ENCODE peak calls at places on chromosome 10, in ten cellular contexts. L is suprapubic skin, R is spleen, S is prostate gland, Y is transverse colon, E is GM12892, V is HCT116, D is breast epithelium, G is upper lobe of left lung, T is endothelial cell of umbilical vein. N is an unnamed sample.

GRCh38 chr10:130757821-130758489 is 553.6 kb downstream of the TCERG1L start:
- DNase-seq in V (no peak), E (no peak), G (no peak), L (peak), T (no peak), S (no peak), D (no peak), Y (no peak), R (peak), N (no peak)

GRCh38 chr10:110013615-110014293 is 6.0 kb downstream of the ADD3 start:
- DNase-seq in T (no peak), D (no peak), L (no peak), E (no peak), V (no peak), R (no peak), G (no peak), S (no peak), Y (no peak), N (no peak)

GRCh38 chr10:44552716-44553115 is 167.8 kb upstream of the CXCL12 start:
- DNase-seq in L (no peak), G (no peak), R (no peak), D (no peak), E (no peak), T (no peak), Y (no peak), S (no peak), V (no peak), N (no peak)

GRCh38 chr10:132374176-132374575 is 22.8 kb upstream of the PWWP2B start:
- DNase-seq in L (peak), G (no peak), R (peak), D (peak), S (no peak), T (no peak), E (no peak), V (no peak), Y (no peak), N (no peak)

GRCh38 chr10:86287966-86288579 is 78.5 kb downstream of the GRID1 start:
- DNase-seq in V (no peak), L (peak), T (no peak), Y (no peak), R (peak), G (no peak), D (no peak), E (no peak), S (no peak), N (no peak)

GRCh38 chr10:48803831-48804584 is 119.3 kb downstream of the WDFY4 start:
- DNase-seq in E (no peak), G (no peak), S (no peak), D (no peak), T (no peak), Y (no peak), R (no peak), V (no peak), L (no peak), N (no peak)

GRCh38 chr10:52447931-52448353 is 133.9 kb downstream of the DKK1 start:
- DNase-seq in E (no peak), V (no peak), Y (no peak), T (no peak), D (no peak), L (no peak), S (no peak), R (no peak), G (no peak), N (no peak)

GRCh38 chr10:124217031-124217430 is 123.6 kb upstream of the CHST15 start:
- DNase-seq in R (no peak), G (no peak), V (no peak), E (no peak), L (no peak), T (no peak), Y (no peak), S (no peak), D (no peak), N (no peak)

GRCh38 chr10:30438016-30438850 is 4.2 kb downstream of the MAP3K8 start:
- DNase-seq in S (no peak), G (no peak), V (no peak), E (no peak), R (no peak), D (no peak), L (no peak), T (no peak), Y (no peak), N (no peak)

GRCh38 chr10:74238031-74238431 is 87.0 kb downstream of the ADK start:
- DNase-seq in G (no peak), R (no peak), Y (no peak), T (peak), L (no peak), S (peak), V (no peak), E (no peak), D (no peak), N (no peak)

GRCh38 chr10:31129261-31129660 is 97.6 kb upstream of the ZNF438 start:
- DNase-seq in R (no peak), L (no peak), S (no peak), D (no peak), E (no peak), Y (peak), T (peak), V (no peak), G (no peak), N (no peak)

GRCh38 chr10:31739759-31740158 is 188.9 kb downstream of the ARHGAP12 start:
- DNase-seq in G (no peak), Y (no peak), T (no peak), E (no peak), L (no peak), D (no peak), R (no peak), S (no peak), V (no peak), N (no peak)

GRCh38 chr10:2117641-2118040 is 380.3 kb upstream of the ADARB2 start:
- DNase-seq in V (no peak), G (no peak), D (no peak), T (no peak), Y (no peak), S (no peak), R (no peak), L (no peak), E (no peak), N (no peak)

GRCh38 chr10:33196377-33196706 is 138.1 kb downstream of the NRP1 start:
- DNase-seq in E (no peak), G (no peak), S (no peak), D (no peak), Y (no peak), T (no peak), V (no peak), R (no peak), L (no peak), N (no peak)

GRCh38 chr10:59068581-59069191 is 107.8 kb upstream of the PHYHIPL start:
- DNase-seq in Y (no peak), S (no peak), R (no peak), E (no peak), T (no peak), L (no peak), V (no peak), D (no peak), G (no peak), N (no peak)

GRCh38 chr10:64867501-64867962 is 1346.3 kb downstream of the REEP3 start:
- DNase-seq in G (no peak), T (peak), S (no peak), R (no peak), L (no peak), V (no peak), Y (no peak), D (no peak), E (no peak), N (no peak)

GRCh38 chr10:112851582-112851981 is 98.5 kb upstream of the TCF7L2 start:
- DNase-seq in R (no peak), S (no peak), Y (peak), V (no peak), E (no peak), G (no peak), T (no peak), D (no peak), L (no peak), N (no peak)

GRCh38 chr10:36515313-36515712 is 610.1 kb upstream of the ANKRD30A start:
- DNase-seq in E (no peak), T (no peak), R (no peak), G (no peak), D (no peak), L (no peak), S (no peak), V (no peak), Y (no peak), N (no peak)

GRCh38 chr10:52437205-52437646 is 123.1 kb downstream of the DKK1 start:
- DNase-seq in G (no peak), E (no peak), R (no peak), S (no peak), V (no peak), D (no peak), T (no peak), L (no peak), Y (no peak), N (no peak)

GRCh38 chr10:31612082-31612481 is 293.1 kb downstream of the ZEB1 start:
- DNase-seq in R (no peak), Y (no peak), G (no peak), V (no peak), S (no peak), L (no peak), E (no peak), T (no peak), D (no peak), N (no peak)

GRCh38 chr10:43816351-43817321 is 168.0 kb upstream of the ZNF32 start:
- DNase-seq in Y (peak), T (no peak), S (no peak), V (no peak), L (no peak), R (peak), G (no peak), E (peak), D (no peak), N (peak)

GRCh38 chr10:123891147-123892011 is at the start of gene CPXM2:
- DNase-seq in Y (no peak), L (no peak), D (no peak), V (no peak), R (no peak), T (no peak), E (no peak), G (peak), S (no peak), N (no peak)

GRCh38 chr10:104328636-104328915 is 9.7 kb downstream of the ITPRIP start:
- DNase-seq in L (no peak), Y (no peak), T (no peak), E (no peak), R (no peak), D (peak), G (no peak), V (no peak), S (no peak), N (no peak)
- TF ChIP-seq POLR2A in L (no peak), Y (no peak), T (no peak), E (no peak), R (no peak), D (no peak), G (no peak), V (no peak), S (no peak), N (no peak)

GRCh38 chr10:34638405-34639054 is 176.6 kb downstream of the PARD3 start:
- DNase-seq in T (peak), G (no peak), R (peak), D (peak), L (peak), E (no peak), V (peak), S (peak), Y (peak), N (no peak)
- TF ChIP-seq POLR2AphosphoS5 in T (no peak), G (no peak), R (peak), D (no peak), L (no peak), E (no peak), V (no peak), S (peak), Y (peak), N (no peak)

GRCh38 chr10:101031796-101032636 is 982 bp downstream of the SFXN3 start:
- DNase-seq in T (no peak), G (peak), D (peak), V (no peak), S (peak), E (peak), R (peak), Y (peak), L (peak), N (no peak)
- TF ChIP-seq POLR2A in T (no peak), G (peak), D (no peak), V (peak), S (peak), E (no peak), R (no peak), Y (peak), L (no peak), N (no peak)

DNA sequence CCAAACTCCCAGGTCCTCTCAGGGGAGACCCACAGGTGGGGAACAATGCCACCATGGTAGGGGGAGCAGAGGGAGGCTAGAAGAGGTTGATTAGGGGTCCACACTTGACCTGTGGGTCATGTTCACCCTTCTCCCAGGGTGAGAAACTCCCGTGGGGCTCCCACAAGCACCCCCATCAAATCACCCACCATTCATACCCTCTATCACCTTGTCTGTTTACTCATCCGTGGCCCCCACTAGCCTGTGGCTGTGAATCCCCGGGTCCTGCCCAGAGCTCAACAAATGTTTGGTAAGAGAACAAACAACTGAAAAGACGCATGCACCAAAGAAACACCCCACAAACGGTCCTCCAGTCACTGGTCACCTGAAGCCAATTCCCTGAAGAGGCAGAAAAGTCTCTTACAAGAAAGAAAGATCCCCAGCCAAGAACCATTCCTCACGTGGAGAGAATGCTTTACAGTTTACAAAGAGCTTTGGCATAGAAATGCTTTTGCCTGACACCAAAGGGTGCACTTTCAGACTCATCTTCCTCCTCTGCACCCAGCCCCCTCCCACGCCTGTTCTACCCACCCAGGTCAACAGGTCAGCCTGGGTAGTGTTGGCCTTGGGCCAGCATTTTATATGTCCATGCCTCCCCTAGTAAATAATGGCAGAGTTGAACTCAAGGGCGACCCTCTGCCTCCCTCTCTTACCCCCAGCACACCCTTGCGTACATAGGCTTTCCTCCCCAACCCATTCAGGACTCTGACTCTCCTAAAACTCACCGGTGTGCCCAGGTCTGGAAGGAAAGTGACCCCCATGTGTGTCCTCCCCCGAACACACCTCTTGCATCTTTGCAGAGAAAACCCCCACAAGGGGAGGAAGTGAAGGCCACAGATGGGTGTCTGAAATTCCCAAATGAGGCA is 1.8 kb downstream of the ZCCHC24 start:
- DNase-seq in R (peak), V (no peak), L (peak), G (no peak), T (no peak), Y (no peak), D (no peak), E (no peak), S (peak), N (no peak)
- TF ChIP-seq POLR2AphosphoS5 in R (no peak), V (no peak), L (no peak), G (no peak), T (no peak), Y (no peak), D (no peak), E (no peak), S (no peak), N (no peak)

N was measured in GM12891.